ENCODE peak calls at places on chromosome 15, in four cellular contexts. F is HepG2, Z is K562, S is GM12878. K is an unnamed sample.

GRCh38 chr15:75455424-75455981 is 4.0 kb upstream of the SIN3A start:
- DNase-seq in F (peak; percentile 69), Z (peak; percentile 92), S (peak; percentile 24), K (peak; percentile 88)

GRCh38 chr15:41648097-41648496 is 12.1 kb upstream of the MGA start:
- DNase-seq in F (peak; percentile 50), Z (no peak), S (no peak), K (no peak)

GRCh38 chr15:49179433-49180190 is 9.6 kb downstream of the GALK2 start:
- DNase-seq in F (no peak), Z (no peak), S (no peak), K (no peak)

GRCh38 chr15:89971592-89971997 is 29.5 kb upstream of the ZNF710 start:
- DNase-seq in F (peak; percentile 62), Z (peak; percentile 50), S (peak; percentile 11), K (peak; percentile 88)

GRCh38 chr15:78597583-78597982 is 23.2 kb downstream of the CHRNA3 start:
- DNase-seq in F (no peak), Z (no peak), S (no peak), K (no peak)

GRCh38 chr15:80179025-80179759 is 26.4 kb downstream of the FAH start:
- DNase-seq in F (no peak), Z (no peak), S (no peak), K (no peak)

GRCh38 chr15:43922021-43922420 is 95.2 kb downstream of the WDR76 start:
- DNase-seq in F (no peak), Z (no peak), S (no peak), K (no peak)

GRCh38 chr15:36468746-36469145 is 110.7 kb upstream of the CDIN1 start:
- DNase-seq in F (no peak), Z (no peak), S (no peak), K (no peak)

GRCh38 chr15:64634020-64634419 is 141.4 kb downstream of the RBPMS2 start:
- DNase-seq in F (peak; percentile 27), Z (no peak), S (peak; percentile 96), K (no peak)

GRCh38 chr15:75202251-75203016 is 752 bp downstream of the C15orf39 start:
- DNase-seq in F (peak; percentile 38), Z (peak; percentile 67), S (no peak), K (peak; percentile 62)

GRCh38 chr15:40108061-40108854 is 421 bp downstream of the BMF start:
- DNase-seq in F (no peak), Z (no peak), S (no peak), K (no peak)

DNA sequence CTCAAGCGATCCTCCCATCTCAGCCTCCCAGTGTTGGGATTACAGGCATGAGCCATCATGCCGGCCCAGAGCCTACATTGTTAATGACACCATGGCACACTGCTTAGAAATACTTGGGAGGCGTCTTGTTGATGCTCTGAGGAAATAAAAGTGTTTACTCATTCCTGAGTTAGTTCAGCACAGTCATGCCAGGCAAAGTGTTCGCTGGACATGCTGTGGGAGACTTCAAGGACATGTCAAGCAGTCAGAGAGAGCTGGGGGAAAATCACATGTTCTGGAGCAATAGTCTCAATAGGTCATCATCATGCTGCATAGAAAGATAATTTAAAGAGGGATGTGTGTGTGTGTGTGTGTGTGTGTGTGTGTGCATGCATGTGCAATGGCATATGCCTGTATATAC is 37.5 kb downstream of the TTC23 start:
- DNase-seq in F (no peak), Z (no peak), S (no peak), K (no peak)
- TF ChIP-seq TCF7 in F (no peak), Z (no peak), S (no peak), K (no peak)

DNA sequence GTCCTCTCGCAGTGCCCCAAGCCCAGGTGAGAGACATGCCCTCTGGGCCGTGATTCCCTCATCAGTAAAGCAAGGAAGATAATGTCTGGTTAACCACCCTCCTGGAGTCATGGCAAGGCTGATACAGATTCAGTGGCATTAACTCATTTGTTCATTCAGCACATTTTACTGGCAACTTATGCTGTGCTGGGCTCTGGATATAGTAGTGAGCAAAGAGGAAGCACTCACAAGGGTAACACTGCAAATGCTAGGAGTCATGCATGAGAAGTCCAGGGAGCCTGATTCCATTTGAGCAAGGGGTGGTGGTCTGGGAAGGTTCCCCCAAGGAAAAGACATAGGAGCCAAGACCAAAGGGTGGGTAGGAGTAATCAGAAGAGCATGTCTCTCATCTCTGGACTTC is 50.2 kb downstream of the SMAD3 start:
- DNase-seq in F (no peak), Z (no peak), S (no peak), K (no peak)
- TF ChIP-seq ATF2 in F (no peak), Z (no peak), S (no peak), K (no peak)

GRCh38 chr15:98906712-98907083 is 100.9 kb downstream of the PGPEP1L start:
- DNase-seq in F (no peak), Z (no peak), S (no peak), K (no peak)
- TF ChIP-seq TCF7 in F (no peak), Z (no peak), S (no peak), K (no peak)

GRCh38 chr15:69093127-69093526 is 67.3 kb upstream of the GLCE start:
- DNase-seq in F (no peak), Z (peak; percentile 55), S (no peak), K (peak; percentile 22)
- TF ChIP-seq ATF2 in F (no peak), Z (no peak), S (no peak), K (no peak)

GRCh38 chr15:29601811-29602210 is 220.5 kb downstream of the TJP1 start:
- DNase-seq in F (no peak), Z (no peak), S (no peak), K (no peak)
- TF ChIP-seq TCF7 in F (no peak), Z (no peak), S (no peak), K (no peak)

K was measured in WTC11.